ENCODE peak calls at places on chromosomes 11 and 22, in ten cellular contexts. T, M, G, F, X, W, I, P, V and O are unnamed samples.

GRCh38 chr11:2933376-2934056 is 4.3 kb upstream of the PHLDA2 start:
- DNase-seq in T (peak), M (peak), G (peak), F (peak), X (peak), W (peak), I (peak), P (peak), V (peak), O (peak)

GRCh38 chr22:21074092-21074715 is 28.5 kb downstream of the LRRC74B start:
- DNase-seq in T (peak), M (no peak), G (no peak), F (peak), X (no peak), W (peak), I (no peak), P (peak), V (peak), O (peak)

GRCh38 chr11:118618991-118619375 is 11.6 kb downstream of the PHLDB1 start:
- DNase-seq in T (no peak), M (peak), G (peak), F (no peak), X (no peak), W (no peak), I (peak), P (peak), V (peak), O (peak)

GRCh38 chr11:119091966-119092879 is 7.5 kb downstream of the HMBS start:
- DNase-seq in T (no peak), M (no peak), G (no peak), F (no peak), X (no peak), W (no peak), I (no peak), P (no peak), V (no peak), O (no peak)

GRCh38 chr11:130629039-130629438 is 180.6 kb downstream of the ADAMTS15 start:
- DNase-seq in T (no peak), M (no peak), G (no peak), F (no peak), X (no peak), W (peak), I (peak), P (no peak), V (peak), O (peak)

GRCh38 chr11:132604446-132604845 is 927.9 kb downstream of the OPCML start:
- DNase-seq in T (no peak), M (no peak), G (no peak), F (no peak), X (no peak), W (no peak), I (no peak), P (peak), V (peak), O (peak)

GRCh38 chr22:20155330-20156041 is 4.6 kb upstream of the CCDC188 start:
- DNase-seq in T (peak), M (peak), G (peak), F (no peak), X (no peak), W (no peak), I (no peak), P (no peak), V (peak), O (peak)

GRCh38 chr11:130216221-130216550 is 56.6 kb downstream of the ST14 start:
- DNase-seq in T (no peak), M (no peak), G (no peak), F (no peak), X (no peak), W (no peak), I (no peak), P (no peak), V (no peak), O (no peak)

GRCh38 chr11:123145220-123145619 is 49.8 kb downstream of the CLMP start:
- DNase-seq in T (no peak), M (no peak), G (peak), F (peak), X (no peak), W (peak), I (no peak), P (peak), V (peak), O (peak)

GRCh38 chr11:28107331-28107725 is 628 bp downstream of the KIF18A start:
- DNase-seq in T (no peak), M (no peak), G (peak), F (no peak), X (no peak), W (peak), I (no peak), P (peak), V (no peak), O (peak)

GRCh38 chr11:74677131-74677530 is 54.1 kb downstream of the CHRDL2 start:
- DNase-seq in T (no peak), M (no peak), G (no peak), F (no peak), X (no peak), W (no peak), I (peak), P (no peak), V (no peak), O (no peak)

GRCh38 chr11:117438371-117439000 is 110.8 kb downstream of the CEP164 start:
- DNase-seq in T (peak), M (no peak), G (no peak), F (no peak), X (no peak), W (peak), I (no peak), P (peak), V (peak), O (no peak)

GRCh38 chr11:18264677-18265542 is 1.2 kb upstream of the SAA1 start:
- DNase-seq in T (no peak), M (no peak), G (no peak), F (no peak), X (no peak), W (no peak), I (no peak), P (no peak), V (no peak), O (no peak)

GRCh38 chr11:24900524-24900923 is 403.7 kb downstream of the LUZP2 start:
- DNase-seq in T (no peak), M (no peak), G (no peak), F (no peak), X (no peak), W (no peak), I (no peak), P (peak), V (no peak), O (no peak)

GRCh38 chr22:37544955-37545702 is 15.2 kb upstream of the CDC42EP1 start:
- DNase-seq in T (no peak), M (peak), G (peak), F (no peak), X (peak), W (peak), I (peak), P (peak), V (peak), O (peak)

GRCh38 chr11:69234740-69235710 is 58.9 kb upstream of the MYEOV start:
- DNase-seq in T (no peak), M (no peak), G (no peak), F (no peak), X (no peak), W (no peak), I (peak), P (no peak), V (no peak), O (no peak)

GRCh38 chr11:69916806-69917387 is 97.7 kb upstream of the FGF3 start:
- DNase-seq in T (no peak), M (no peak), G (no peak), F (no peak), X (peak), W (no peak), I (peak), P (no peak), V (no peak), O (no peak)

GRCh38 chr11:73095613-73096012 is 46.5 kb downstream of the FCHSD2 start:
- DNase-seq in T (no peak), M (no peak), G (no peak), F (no peak), X (no peak), W (no peak), I (no peak), P (no peak), V (no peak), O (peak)

DNA sequence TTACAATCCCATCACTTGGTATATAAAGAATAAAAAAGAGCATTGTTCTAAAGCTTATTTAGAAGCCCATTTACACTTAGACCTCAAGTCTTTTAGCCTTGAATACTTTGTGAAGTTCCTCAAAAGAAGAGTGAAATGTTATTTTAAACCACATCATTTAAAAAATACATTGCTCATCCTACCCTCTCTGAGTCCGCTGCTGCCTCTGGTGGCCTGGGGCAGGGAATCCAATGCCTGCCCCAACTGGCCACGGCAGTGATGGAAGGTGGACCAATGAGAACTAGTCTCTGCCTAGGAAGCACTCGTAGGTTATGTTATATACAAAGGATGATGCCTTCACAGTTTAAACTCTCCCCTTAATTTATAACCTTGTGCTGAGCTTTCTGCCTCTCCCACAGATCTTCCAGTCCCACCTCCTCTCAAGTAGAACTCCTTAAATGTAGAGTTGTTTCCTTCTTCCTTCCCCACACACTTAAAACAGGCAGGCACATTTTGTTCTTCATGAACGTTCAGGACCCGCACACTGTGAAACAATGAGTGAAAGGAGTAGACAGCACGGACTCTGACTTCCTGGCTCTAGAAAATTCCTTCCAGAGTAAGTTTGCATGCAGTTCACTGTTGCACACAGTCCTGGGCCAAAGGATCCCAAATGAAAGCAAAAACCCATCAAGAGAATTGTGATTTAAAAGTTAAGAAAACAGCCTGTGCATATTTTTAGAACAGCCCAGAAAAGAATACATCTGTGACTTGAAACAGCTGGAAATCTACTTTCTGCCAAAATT is 167.8 kb downstream of the RRAS2 start:
- DNase-seq in T (no peak), M (no peak), G (no peak), F (no peak), X (no peak), W (no peak), I (no peak), P (no peak), V (no peak), O (no peak)
- TF ChIP-seq CTCF in T (no peak), M (no peak), G (no peak), F (no peak), X (no peak), W (no peak), I (no peak), P (no peak), V (peak), O (no peak)

GRCh38 chr22:22233081-22233480 is 11.5 kb upstream of the VPREB1 start:
- DNase-seq in T (no peak), M (no peak), G (no peak), F (no peak), X (no peak), W (no peak), I (peak), P (no peak), V (no peak), O (no peak)

GRCh38 chr22:22230438-22230837 is 14.1 kb upstream of the VPREB1 start:
- DNase-seq in T (no peak), M (no peak), G (no peak), F (no peak), X (no peak), W (no peak), I (peak), P (no peak), V (no peak), O (no peak)

GRCh38 chr22:22228921-22229320 is 15.7 kb upstream of the VPREB1 start:
- DNase-seq in T (no peak), M (no peak), G (no peak), F (no peak), X (no peak), W (no peak), I (peak), P (no peak), V (no peak), O (no peak)

GRCh38 chr22:22228421-22228820 is 16.2 kb upstream of the VPREB1 start:
- DNase-seq in T (no peak), M (no peak), G (no peak), F (no peak), X (no peak), W (no peak), I (peak), P (no peak), V (no peak), O (no peak)

DNA sequence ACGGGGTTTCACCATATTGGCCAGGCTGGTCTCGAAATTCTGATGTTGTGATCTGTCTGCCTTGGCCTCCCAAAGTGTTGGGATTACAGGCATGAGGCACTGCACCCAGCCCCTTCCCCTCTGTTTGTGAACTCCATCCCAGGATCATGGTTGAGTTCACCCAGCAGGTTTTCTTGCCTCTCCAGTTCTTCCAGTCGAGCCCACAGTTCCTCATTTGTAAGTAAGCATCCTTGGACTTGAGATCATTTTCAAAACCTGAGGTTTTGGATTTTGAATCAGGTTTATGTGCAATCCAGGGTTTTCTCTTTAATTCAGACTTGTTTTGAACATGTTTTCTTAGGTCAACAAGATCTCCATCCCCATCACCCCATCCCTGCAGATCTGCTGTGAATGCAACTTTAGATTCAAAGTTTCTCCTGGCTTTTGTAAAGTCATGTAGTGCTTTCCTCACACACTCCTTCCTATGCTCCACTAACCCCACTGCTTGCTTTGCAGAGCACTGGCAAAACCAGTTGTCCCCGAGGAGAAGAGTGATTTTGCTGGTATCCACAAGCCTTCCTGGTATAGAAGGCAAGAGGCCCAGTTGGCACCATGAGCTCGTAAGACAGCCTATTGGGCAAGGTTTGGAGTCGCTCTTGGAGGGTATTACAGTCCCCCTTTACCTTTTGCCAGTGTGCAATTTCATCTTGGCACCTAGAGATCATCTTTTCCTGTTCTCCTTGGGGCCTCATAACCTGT is 14.7 kb upstream of the VPREB1 start:
- DNase-seq in T (no peak), M (no peak), G (no peak), F (no peak), X (no peak), W (no peak), I (peak), P (no peak), V (no peak), O (no peak)
- TF ChIP-seq CTCF in T (no peak), M (no peak), G (no peak), F (no peak), X (no peak), W (no peak), I (no peak), P (no peak), V (no peak), O (no peak)

GRCh38 chr11:79431535-79431934 is 9.3 kb downstream of the TENM4 start:
- DNase-seq in T (no peak), M (no peak), G (no peak), F (no peak), X (no peak), W (peak), I (no peak), P (peak), V (peak), O (no peak)
- TF ChIP-seq CTCF in T (no peak), M (no peak), G (no peak), F (no peak), X (no peak), W (no peak), I (no peak), P (no peak), V (no peak), O (no peak)

GRCh38 chr11:19982761-19983495 is 177.3 kb downstream of the DBX1 start:
- DNase-seq in T (no peak), M (no peak), G (peak), F (no peak), X (no peak), W (peak), I (no peak), P (peak), V (peak), O (peak)

GRCh38 chr11:19980388-19980787 is 179.9 kb downstream of the DBX1 start:
- DNase-seq in T (no peak), M (no peak), G (peak), F (no peak), X (no peak), W (no peak), I (no peak), P (peak), V (no peak), O (peak)

GRCh38 chr11:19978668-19979518 is 181.4 kb downstream of the DBX1 start:
- DNase-seq in T (no peak), M (no peak), G (peak), F (peak), X (no peak), W (peak), I (no peak), P (peak), V (peak), O (peak)

GRCh38 chr11:19979519-19979845 is 180.8 kb downstream of the DBX1 start:
- DNase-seq in T (no peak), M (no peak), G (no peak), F (no peak), X (no peak), W (no peak), I (no peak), P (no peak), V (no peak), O (no peak)

GRCh38 chr11:19980957-19981669 is 179.2 kb downstream of the DBX1 start:
- DNase-seq in T (no peak), M (no peak), G (peak), F (no peak), X (peak), W (no peak), I (no peak), P (peak), V (peak), O (peak)
- TF ChIP-seq CTCF in T (no peak), M (no peak), G (no peak), F (no peak), X (no peak), W (no peak), I (no peak), P (no peak), V (no peak), O (no peak)

DNA sequence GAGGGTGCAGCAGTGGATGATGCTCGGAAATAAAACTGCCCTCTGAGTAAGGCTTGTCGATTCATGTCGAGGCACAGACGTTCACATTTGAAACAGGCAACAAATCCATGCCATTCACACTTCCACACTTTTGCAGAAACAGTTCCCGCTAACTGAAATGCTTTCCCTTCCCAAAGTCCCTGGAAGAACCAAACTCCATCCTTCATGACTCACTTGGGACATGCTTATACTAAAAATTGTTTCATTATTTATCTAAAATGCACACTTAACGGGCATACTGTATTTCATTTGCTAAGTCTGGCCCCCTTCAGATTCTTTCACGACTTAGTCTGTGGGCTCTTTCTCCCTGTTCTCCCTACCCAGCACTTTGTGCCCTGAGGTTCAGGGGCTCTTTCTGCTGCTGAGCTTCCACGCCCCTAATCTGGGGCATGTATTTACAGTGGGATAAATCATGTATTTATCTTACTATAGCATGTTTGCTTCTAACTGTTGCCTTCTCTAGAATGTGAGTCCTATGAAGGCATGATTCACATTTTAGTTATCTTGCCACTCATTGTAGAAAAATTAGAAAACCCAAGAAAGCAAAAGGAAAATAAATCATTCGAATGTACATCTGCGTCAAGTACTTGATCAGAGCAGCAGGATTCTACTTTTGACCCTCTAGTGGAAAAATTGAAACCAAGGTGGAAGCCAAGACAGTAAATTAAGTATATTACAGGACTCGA is 12.5 kb downstream of the SCGB1A1 start:
- DNase-seq in T (no peak), M (no peak), G (no peak), F (no peak), X (no peak), W (no peak), I (no peak), P (peak), V (peak), O (peak)
- TF ChIP-seq CTCF in T (no peak), M (no peak), G (no peak), F (no peak), X (no peak), W (no peak), I (no peak), P (no peak), V (no peak), O (peak)

GRCh38 chr11:45670386-45671135 is 5.1 kb upstream of the CHST1 start:
- DNase-seq in T (no peak), M (no peak), G (no peak), F (no peak), X (no peak), W (no peak), I (no peak), P (no peak), V (no peak), O (no peak)

GRCh38 chr11:45669956-45670355 is 4.5 kb upstream of the CHST1 start:
- DNase-seq in T (no peak), M (no peak), G (no peak), F (no peak), X (no peak), W (no peak), I (no peak), P (no peak), V (no peak), O (no peak)

GRCh38 chr11:45672593-45672992 is 7.2 kb upstream of the CHST1 start:
- DNase-seq in T (no peak), M (no peak), G (no peak), F (no peak), X (no peak), W (no peak), I (no peak), P (no peak), V (no peak), O (no peak)

GRCh38 chr11:45673441-45673840 is 8.0 kb upstream of the CHST1 start:
- DNase-seq in T (peak), M (no peak), G (no peak), F (no peak), X (no peak), W (no peak), I (no peak), P (no peak), V (no peak), O (no peak)

DNA sequence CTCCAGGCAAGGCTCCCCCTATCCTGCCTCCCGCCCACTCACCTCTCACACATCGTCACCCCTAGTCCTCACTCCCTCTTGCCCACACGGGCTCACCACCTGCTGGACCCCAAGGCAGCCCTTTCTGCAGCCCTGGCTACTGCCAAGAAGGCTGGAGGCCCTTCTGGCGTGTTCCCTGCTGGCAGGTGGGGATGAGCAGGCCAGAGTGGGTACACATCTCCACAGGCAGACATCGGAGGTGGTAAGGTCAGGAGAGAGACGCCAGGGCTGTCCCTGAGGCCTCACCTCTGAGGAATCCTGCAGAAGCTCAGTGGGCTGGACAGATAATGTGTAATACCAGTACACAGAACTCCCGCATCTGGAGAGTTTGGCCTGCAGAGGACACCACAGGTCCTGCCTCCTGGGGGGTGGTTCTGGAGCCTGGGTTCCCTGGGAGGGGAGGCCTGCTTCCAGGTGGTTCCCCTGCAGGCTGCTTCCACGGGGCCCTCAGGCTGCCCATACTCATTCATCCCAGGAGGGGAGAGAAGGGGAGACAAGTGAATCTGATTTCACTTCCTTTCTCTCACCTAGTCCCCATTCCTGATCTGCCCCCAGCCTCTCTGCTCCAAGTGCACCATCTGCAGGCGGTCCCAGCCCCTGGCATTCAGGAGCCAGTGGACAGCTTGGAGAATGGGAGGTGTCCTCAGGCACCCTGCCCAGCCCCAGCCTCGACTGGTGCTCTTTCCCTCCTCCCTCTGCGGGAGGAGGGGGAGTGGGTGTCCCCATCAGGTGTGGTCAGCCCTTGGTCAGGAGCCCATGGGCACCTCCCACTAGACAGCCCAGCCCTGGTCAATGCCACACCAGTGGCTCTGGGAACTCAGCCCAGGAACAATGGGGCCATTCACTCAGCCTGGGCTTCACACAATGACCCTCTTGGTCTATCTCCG is 6.1 kb upstream of the CHST1 start:
- DNase-seq in T (peak), M (no peak), G (no peak), F (no peak), X (no peak), W (no peak), I (no peak), P (no peak), V (no peak), O (no peak)
- TF ChIP-seq CTCF in T (peak), M (no peak), G (no peak), F (no peak), X (no peak), W (no peak), I (no peak), P (no peak), V (no peak), O (no peak)